ENCODE peak calls at places on chromosomes 7 and 10, in seven cellular contexts. One of them, this sample, is unnamed.

GRCh38 chr7:134165266-134165665 is 38.1 kb downstream of the LRGUK start:
- DNase-seq in AG09319: no peak
- DNase-seq in T-helper 2 cell: no peak
- DNase-seq in activated CD8-positive, alpha-beta T cell treated with anti-CD3 and anti-CD28 coated beads for 36 hours: no peak
- DNase-seq in AG09309: no peak
- DNase-seq in HFFc6: no peak
- DNase-seq in naive thymus-derived CD8-positive, alpha-beta T cell: no peak
- DNase-seq in this sample: no peak

GRCh38 chr7:146176790-146177189 is 60.2 kb downstream of the CNTNAP2 start:
- DNase-seq in activated CD8-positive, alpha-beta T cell treated with anti-CD3 and anti-CD28 coated beads for 36 hours: no peak
- DNase-seq in T-helper 2 cell: no peak
- DNase-seq in HFFc6: no peak
- DNase-seq in naive thymus-derived CD8-positive, alpha-beta T cell: no peak
- DNase-seq in AG09319: no peak
- DNase-seq in AG09309: no peak
- DNase-seq in this sample: no peak

GRCh38 chr10:95236068-95236903 is 42.2 kb downstream of the ACSM6 start:
- DNase-seq in HFFc6: peak
- DNase-seq in AG09319: no peak
- DNase-seq in T-helper 2 cell: no peak
- DNase-seq in naive thymus-derived CD8-positive, alpha-beta T cell: no peak
- DNase-seq in AG09309: peak
- DNase-seq in activated CD8-positive, alpha-beta T cell treated with anti-CD3 and anti-CD28 coated beads for 36 hours: peak
- DNase-seq in this sample: no peak

GRCh38 chr7:46146454-46147255 is 225.6 kb upstream of the IGFBP3 start:
- DNase-seq in T-helper 2 cell: no peak
- DNase-seq in HFFc6: peak
- DNase-seq in naive thymus-derived CD8-positive, alpha-beta T cell: no peak
- DNase-seq in AG09319: no peak
- DNase-seq in activated CD8-positive, alpha-beta T cell treated with anti-CD3 and anti-CD28 coated beads for 36 hours: no peak
- DNase-seq in AG09309: peak
- DNase-seq in this sample: no peak

GRCh38 chr10:17179002-17179401 is 22.5 kb downstream of the TRDMT1 start:
- DNase-seq in HFFc6: no peak
- DNase-seq in naive thymus-derived CD8-positive, alpha-beta T cell: no peak
- DNase-seq in AG09319: no peak
- DNase-seq in T-helper 2 cell: no peak
- DNase-seq in AG09309: no peak
- DNase-seq in activated CD8-positive, alpha-beta T cell treated with anti-CD3 and anti-CD28 coated beads for 36 hours: no peak
- DNase-seq in this sample: no peak

GRCh38 chr10:110151467-110151866 is 55.9 kb upstream of the MXI1 start:
- DNase-seq in T-helper 2 cell: no peak
- DNase-seq in naive thymus-derived CD8-positive, alpha-beta T cell: no peak
- DNase-seq in AG09319: no peak
- DNase-seq in AG09309: no peak
- DNase-seq in activated CD8-positive, alpha-beta T cell treated with anti-CD3 and anti-CD28 coated beads for 36 hours: no peak
- DNase-seq in HFFc6: no peak
- DNase-seq in this sample: no peak

GRCh38 chr7:91557789-91558396 is 293.7 kb downstream of the FZD1 start:
- DNase-seq in activated CD8-positive, alpha-beta T cell treated with anti-CD3 and anti-CD28 coated beads for 36 hours: no peak
- DNase-seq in HFFc6: peak
- DNase-seq in AG09309: peak
- DNase-seq in naive thymus-derived CD8-positive, alpha-beta T cell: no peak
- DNase-seq in AG09319: no peak
- DNase-seq in T-helper 2 cell: no peak
- DNase-seq in this sample: no peak

GRCh38 chr10:76969366-76969990 is 668.1 kb downstream of the KCNMA1 start:
- DNase-seq in activated CD8-positive, alpha-beta T cell treated with anti-CD3 and anti-CD28 coated beads for 36 hours: no peak
- DNase-seq in naive thymus-derived CD8-positive, alpha-beta T cell: no peak
- DNase-seq in T-helper 2 cell: no peak
- DNase-seq in AG09319: no peak
- DNase-seq in HFFc6: no peak
- DNase-seq in AG09309: no peak
- DNase-seq in this sample: no peak

GRCh38 chr7:112985377-112985987 is 101.1 kb downstream of the GPR85 start:
- DNase-seq in naive thymus-derived CD8-positive, alpha-beta T cell: no peak
- DNase-seq in activated CD8-positive, alpha-beta T cell treated with anti-CD3 and anti-CD28 coated beads for 36 hours: no peak
- DNase-seq in T-helper 2 cell: no peak
- DNase-seq in AG09309: peak
- DNase-seq in HFFc6: peak
- DNase-seq in AG09319: no peak
- DNase-seq in this sample: no peak

GRCh38 chr7:1225462-1226154 is 7.1 kb upstream of the UNCX start:
- DNase-seq in HFFc6: no peak
- DNase-seq in activated CD8-positive, alpha-beta T cell treated with anti-CD3 and anti-CD28 coated beads for 36 hours: peak
- DNase-seq in AG09319: no peak
- DNase-seq in T-helper 2 cell: peak
- DNase-seq in naive thymus-derived CD8-positive, alpha-beta T cell: no peak
- DNase-seq in AG09309: no peak
- DNase-seq in this sample: no peak

GRCh38 chr10:30999084-30999712 is 32.5 kb downstream of the ZNF438 start:
- DNase-seq in T-helper 2 cell: no peak
- DNase-seq in AG09309: no peak
- DNase-seq in activated CD8-positive, alpha-beta T cell treated with anti-CD3 and anti-CD28 coated beads for 36 hours: peak
- DNase-seq in AG09319: no peak
- DNase-seq in HFFc6: peak
- DNase-seq in naive thymus-derived CD8-positive, alpha-beta T cell: no peak
- DNase-seq in this sample: no peak

GRCh38 chr7:90384433-90384832 is 18.8 kb upstream of the CLDN12 start:
- DNase-seq in AG09319: no peak
- DNase-seq in HFFc6: no peak
- DNase-seq in naive thymus-derived CD8-positive, alpha-beta T cell: no peak
- DNase-seq in AG09309: no peak
- DNase-seq in T-helper 2 cell: no peak
- DNase-seq in activated CD8-positive, alpha-beta T cell treated with anti-CD3 and anti-CD28 coated beads for 36 hours: no peak
- DNase-seq in this sample: no peak

GRCh38 chr7:88281729-88282128 is 25.0 kb downstream of the STEAP4 start:
- DNase-seq in AG09319: no peak
- DNase-seq in T-helper 2 cell: no peak
- DNase-seq in AG09309: no peak
- DNase-seq in naive thymus-derived CD8-positive, alpha-beta T cell: no peak
- DNase-seq in activated CD8-positive, alpha-beta T cell treated with anti-CD3 and anti-CD28 coated beads for 36 hours: no peak
- DNase-seq in HFFc6: no peak
- DNase-seq in this sample: no peak

GRCh38 chr10:84427903-84428650 is 99.7 kb downstream of the CCSER2 start:
- DNase-seq in AG09319: no peak
- DNase-seq in T-helper 2 cell: no peak
- DNase-seq in HFFc6: no peak
- DNase-seq in naive thymus-derived CD8-positive, alpha-beta T cell: no peak
- DNase-seq in activated CD8-positive, alpha-beta T cell treated with anti-CD3 and anti-CD28 coated beads for 36 hours: no peak
- DNase-seq in AG09309: no peak
- DNase-seq in this sample: no peak

GRCh38 chr7:13915891-13916290 is 73.6 kb downstream of the ETV1 start:
- DNase-seq in T-helper 2 cell: no peak
- DNase-seq in naive thymus-derived CD8-positive, alpha-beta T cell: no peak
- DNase-seq in HFFc6: no peak
- DNase-seq in AG09309: no peak
- DNase-seq in activated CD8-positive, alpha-beta T cell treated with anti-CD3 and anti-CD28 coated beads for 36 hours: no peak
- DNase-seq in AG09319: no peak
- DNase-seq in this sample: no peak

GRCh38 chr10:117946525-117947070 is 100.1 kb downstream of the RAB11FIP2 start:
- DNase-seq in activated CD8-positive, alpha-beta T cell treated with anti-CD3 and anti-CD28 coated beads for 36 hours: no peak
- DNase-seq in AG09309: no peak
- DNase-seq in naive thymus-derived CD8-positive, alpha-beta T cell: no peak
- DNase-seq in AG09319: no peak
- DNase-seq in HFFc6: no peak
- DNase-seq in T-helper 2 cell: no peak
- DNase-seq in this sample: no peak

GRCh38 chr10:103833731-103834365 is 21.5 kb downstream of the SH3PXD2A start:
- DNase-seq in naive thymus-derived CD8-positive, alpha-beta T cell: no peak
- DNase-seq in AG09319: no peak
- DNase-seq in activated CD8-positive, alpha-beta T cell treated with anti-CD3 and anti-CD28 coated beads for 36 hours: no peak
- DNase-seq in HFFc6: no peak
- DNase-seq in AG09309: no peak
- DNase-seq in T-helper 2 cell: no peak
- DNase-seq in this sample: no peak

GRCh38 chr10:15591431-15591830 is 128.3 kb downstream of the ITGA8 start:
- DNase-seq in AG09309: no peak
- DNase-seq in HFFc6: no peak
- DNase-seq in AG09319: no peak
- DNase-seq in naive thymus-derived CD8-positive, alpha-beta T cell: no peak
- DNase-seq in activated CD8-positive, alpha-beta T cell treated with anti-CD3 and anti-CD28 coated beads for 36 hours: no peak
- DNase-seq in T-helper 2 cell: no peak
- DNase-seq in this sample: no peak

GRCh38 chr10:114822771-114823463 is 1.3 kb downstream of the FHIP2A start:
- DNase-seq in T-helper 2 cell: no peak
- DNase-seq in AG09309: no peak
- DNase-seq in activated CD8-positive, alpha-beta T cell treated with anti-CD3 and anti-CD28 coated beads for 36 hours: no peak
- DNase-seq in HFFc6: peak
- DNase-seq in AG09319: peak
- DNase-seq in naive thymus-derived CD8-positive, alpha-beta T cell: no peak
- DNase-seq in this sample: no peak

GRCh38 chr7:27162930-27163775 is 2.2 kb downstream of the HOXA9 start:
- DNase-seq in activated CD8-positive, alpha-beta T cell treated with anti-CD3 and anti-CD28 coated beads for 36 hours: no peak
- DNase-seq in naive thymus-derived CD8-positive, alpha-beta T cell: no peak
- DNase-seq in HFFc6: no peak
- DNase-seq in AG09309: no peak
- DNase-seq in AG09319: no peak
- DNase-seq in T-helper 2 cell: no peak
- DNase-seq in this sample: no peak

GRCh38 chr10:65620404-65621048 is 1305.3 kb upstream of the LRRTM3 start:
- DNase-seq in T-helper 2 cell: no peak
- DNase-seq in AG09319: no peak
- DNase-seq in AG09309: no peak
- DNase-seq in HFFc6: no peak
- DNase-seq in activated CD8-positive, alpha-beta T cell treated with anti-CD3 and anti-CD28 coated beads for 36 hours: no peak
- DNase-seq in naive thymus-derived CD8-positive, alpha-beta T cell: no peak
- DNase-seq in this sample: no peak

GRCh38 chr7:138880881-138881577 is 83.0 kb upstream of the ATP6V0A4 start:
- DNase-seq in AG09319: peak
- DNase-seq in T-helper 2 cell: no peak
- DNase-seq in HFFc6: no peak
- DNase-seq in activated CD8-positive, alpha-beta T cell treated with anti-CD3 and anti-CD28 coated beads for 36 hours: no peak
- DNase-seq in naive thymus-derived CD8-positive, alpha-beta T cell: no peak
- DNase-seq in AG09309: no peak
- DNase-seq in this sample: no peak

GRCh38 chr7:93821463-93821862 is 69.1 kb downstream of the TFPI2 start:
- DNase-seq in naive thymus-derived CD8-positive, alpha-beta T cell: no peak
- DNase-seq in AG09319: no peak
- DNase-seq in T-helper 2 cell: no peak
- DNase-seq in AG09309: no peak
- DNase-seq in activated CD8-positive, alpha-beta T cell treated with anti-CD3 and anti-CD28 coated beads for 36 hours: no peak
- DNase-seq in HFFc6: no peak
- DNase-seq in this sample: no peak

GRCh38 chr7:15166620-15167019 is 264.1 kb upstream of the DGKB start:
- DNase-seq in AG09319: no peak
- DNase-seq in AG09309: no peak
- DNase-seq in activated CD8-positive, alpha-beta T cell treated with anti-CD3 and anti-CD28 coated beads for 36 hours: no peak
- DNase-seq in HFFc6: no peak
- DNase-seq in T-helper 2 cell: no peak
- DNase-seq in naive thymus-derived CD8-positive, alpha-beta T cell: no peak
- DNase-seq in this sample: no peak

GRCh38 chr7:142969183-142969582 is 7.0 kb upstream of the KEL start:
- DNase-seq in HFFc6: no peak
- DNase-seq in AG09309: no peak
- DNase-seq in activated CD8-positive, alpha-beta T cell treated with anti-CD3 and anti-CD28 coated beads for 36 hours: no peak
- DNase-seq in AG09319: no peak
- DNase-seq in T-helper 2 cell: no peak
- DNase-seq in naive thymus-derived CD8-positive, alpha-beta T cell: no peak
- DNase-seq in this sample: no peak

GRCh38 chr7:95621404-95621803 is 25.1 kb upstream of the PDK4 start:
- DNase-seq in activated CD8-positive, alpha-beta T cell treated with anti-CD3 and anti-CD28 coated beads for 36 hours: no peak
- DNase-seq in AG09309: no peak
- DNase-seq in naive thymus-derived CD8-positive, alpha-beta T cell: no peak
- DNase-seq in T-helper 2 cell: no peak
- DNase-seq in AG09319: no peak
- DNase-seq in HFFc6: no peak
- DNase-seq in this sample: no peak

GRCh38 chr10:121990015-121990677 is 1.2 kb downstream of the TACC2 start:
- DNase-seq in HFFc6: no peak
- DNase-seq in naive thymus-derived CD8-positive, alpha-beta T cell: no peak
- DNase-seq in T-helper 2 cell: no peak
- DNase-seq in activated CD8-positive, alpha-beta T cell treated with anti-CD3 and anti-CD28 coated beads for 36 hours: no peak
- DNase-seq in AG09309: no peak
- DNase-seq in AG09319: no peak
- DNase-seq in this sample: no peak

GRCh38 chr7:8260871-8261707 is 878 bp downstream of the ICA1 start:
- DNase-seq in activated CD8-positive, alpha-beta T cell treated with anti-CD3 and anti-CD28 coated beads for 36 hours: peak
- DNase-seq in AG09309: no peak
- DNase-seq in naive thymus-derived CD8-positive, alpha-beta T cell: no peak
- DNase-seq in T-helper 2 cell: no peak
- DNase-seq in AG09319: no peak
- DNase-seq in HFFc6: no peak
- DNase-seq in this sample: no peak

GRCh38 chr7:99557196-99557607 is 1.2 kb upstream of the ZNF655 start:
- DNase-seq in T-helper 2 cell: no peak
- DNase-seq in AG09309: no peak
- DNase-seq in AG09319: no peak
- DNase-seq in naive thymus-derived CD8-positive, alpha-beta T cell: no peak
- DNase-seq in activated CD8-positive, alpha-beta T cell treated with anti-CD3 and anti-CD28 coated beads for 36 hours: no peak
- DNase-seq in HFFc6: no peak
- DNase-seq in this sample: no peak

GRCh38 chr10:52673468-52673867 is 99.1 kb downstream of the MBL2 start:
- DNase-seq in T-helper 2 cell: no peak
- DNase-seq in activated CD8-positive, alpha-beta T cell treated with anti-CD3 and anti-CD28 coated beads for 36 hours: no peak
- DNase-seq in naive thymus-derived CD8-positive, alpha-beta T cell: no peak
- DNase-seq in AG09319: no peak
- DNase-seq in AG09309: no peak
- DNase-seq in HFFc6: no peak
- DNase-seq in this sample: no peak

GRCh38 chr7:27697861-27698430 is 35.3 kb upstream of the HIBADH start:
- DNase-seq in AG09309: no peak
- DNase-seq in naive thymus-derived CD8-positive, alpha-beta T cell: no peak
- DNase-seq in activated CD8-positive, alpha-beta T cell treated with anti-CD3 and anti-CD28 coated beads for 36 hours: peak
- DNase-seq in T-helper 2 cell: no peak
- DNase-seq in HFFc6: peak
- DNase-seq in AG09319: no peak
- DNase-seq in this sample: peak

GRCh38 chr7:105691692-105692564 is 110.6 kb upstream of the EFCAB10 start:
- DNase-seq in naive thymus-derived CD8-positive, alpha-beta T cell: peak
- DNase-seq in activated CD8-positive, alpha-beta T cell treated with anti-CD3 and anti-CD28 coated beads for 36 hours: peak
- DNase-seq in AG09319: peak
- DNase-seq in AG09309: peak
- DNase-seq in T-helper 2 cell: peak
- DNase-seq in HFFc6: peak
- DNase-seq in this sample: peak

GRCh38 chr10:72692057-72692891 is at the start of gene MCU:
- DNase-seq in naive thymus-derived CD8-positive, alpha-beta T cell: peak
- DNase-seq in AG09309: peak
- DNase-seq in activated CD8-positive, alpha-beta T cell treated with anti-CD3 and anti-CD28 coated beads for 36 hours: peak
- DNase-seq in T-helper 2 cell: peak
- DNase-seq in HFFc6: peak
- DNase-seq in AG09319: peak
- DNase-seq in this sample: peak

GRCh38 chr10:102064868-102065560 is at the start of gene HPS6:
- DNase-seq in HFFc6: peak
- DNase-seq in activated CD8-positive, alpha-beta T cell treated with anti-CD3 and anti-CD28 coated beads for 36 hours: peak
- DNase-seq in T-helper 2 cell: peak
- DNase-seq in AG09309: peak
- DNase-seq in AG09319: peak
- DNase-seq in naive thymus-derived CD8-positive, alpha-beta T cell: peak
- DNase-seq in this sample: peak

GRCh38 chr10:118809372-118809695 is 54.6 kb upstream of the CACUL1 start:
- DNase-seq in HFFc6: no peak
- DNase-seq in naive thymus-derived CD8-positive, alpha-beta T cell: no peak
- DNase-seq in AG09319: no peak
- DNase-seq in T-helper 2 cell: no peak
- DNase-seq in activated CD8-positive, alpha-beta T cell treated with anti-CD3 and anti-CD28 coated beads for 36 hours: no peak
- DNase-seq in AG09309: no peak
- DNase-seq in this sample: no peak

GRCh38 chr10:32256613-32257437 is 90.1 kb downstream of the EPC1 start:
- DNase-seq in activated CD8-positive, alpha-beta T cell treated with anti-CD3 and anti-CD28 coated beads for 36 hours: peak
- DNase-seq in HFFc6: peak
- DNase-seq in AG09319: no peak
- DNase-seq in T-helper 2 cell: peak
- DNase-seq in AG09309: no peak
- DNase-seq in naive thymus-derived CD8-positive, alpha-beta T cell: peak
- DNase-seq in this sample: peak

This sample was measured in memory B cell.